ENCODE peak calls at places on chromosomes 13 and 19, in four cellular contexts. N is CD4-positive, alpha-beta T cell; R is A549; G is AG09319. J is an unnamed sample.
A peak's percentile ranks its signal among the peaks of the same experiment; 100 is the strongest.

GRCh38 chr19:42239544-42240220 is 2.7 kb downstream of the GSK3A start:
- DNase-seq in R (no peak), G (no peak), N (no peak), J (no peak)

GRCh38 chr13:109715902-109716301 is 70.5 kb downstream of the IRS2 start:
- DNase-seq in R (no peak), G (no peak), N (no peak), J (no peak)

GRCh38 chr19:54464044-54464623 is 556 bp upstream of the LENG9 start:
- DNase-seq in N (peak; percentile 88), R (peak; percentile 81), G (no peak), J (peak; percentile 66)

GRCh38 chr13:35771898-35772297 is 295.4 kb upstream of the MAB21L1 start:
- DNase-seq in R (no peak), N (no peak), G (peak; percentile 37), J (no peak)

GRCh38 chr19:40663712-40664692 is 26.4 kb downstream of the NUMBL start:
- DNase-seq in N (no peak), R (peak; percentile 66), G (no peak), J (no peak)

GRCh38 chr13:40786568-40786996 is 2.8 kb upstream of the SLC25A15 start:
- DNase-seq in R (no peak), G (no peak), N (no peak), J (no peak)

GRCh38 chr13:110860986-110861385 is 53.9 kb downstream of the ANKRD10 start:
- DNase-seq in R (no peak), G (no peak), N (no peak), J (no peak)

GRCh38 chr13:30708541-30708940 is 26.8 kb upstream of the ALOX5AP start:
- DNase-seq in R (no peak), G (peak; percentile 5), N (no peak), J (no peak)

GRCh38 chr19:42919757-42920079 is 2.0 kb upstream of the PSG6 start:
- DNase-seq in N (no peak), G (no peak), R (no peak), J (no peak)

GRCh38 chr19:12647490-12648071 is 19.0 kb downstream of the MAN2B1 start:
- DNase-seq in G (no peak), R (no peak), N (peak; percentile 23), J (peak; percentile 41)

GRCh38 chr19:45667620-45668341 is at the start of gene GIPR:
- DNase-seq in R (peak; percentile 88), G (no peak), N (peak; percentile 37), J (peak; percentile 8)

GRCh38 chr13:49240017-49240416 is 7.7 kb upstream of the CDADC1 start:
- DNase-seq in N (no peak), R (no peak), G (no peak), J (no peak)

GRCh38 chr19:11626252-11626651 is 29.0 kb downstream of the ZNF627 start:
- DNase-seq in R (no peak), G (no peak), N (no peak), J (peak; percentile 3)

GRCh38 chr13:110233181-110233641 is 73.7 kb downstream of the COL4A1 start:
- DNase-seq in R (no peak), N (no peak), G (peak; percentile 56), J (no peak)

GRCh38 chr19:28437390-28438346 is 775.3 kb downstream of the UQCRFS1 start:
- DNase-seq in G (no peak), N (no peak), R (no peak), J (no peak)

GRCh38 chr19:18322759-18323460 is at the start of gene LSM4:
- DNase-seq in G (peak; percentile 85), N (peak; percentile 99), R (peak; percentile 94), J (peak; percentile 96)

GRCh38 chr19:16449330-16449961 is 22.3 kb downstream of the EPS15L1 start:
- DNase-seq in N (no peak), R (no peak), G (no peak), J (no peak)

GRCh38 chr13:28349901-28350654 is 144.8 kb downstream of the FLT1 start:
- DNase-seq in N (no peak), R (no peak), G (no peak), J (no peak)

GRCh38 chr19:49767380-49767779 is 579 bp downstream of the AP2A1 start:
- DNase-seq in G (no peak), R (no peak), N (no peak), J (no peak)

GRCh38 chr13:98390086-98390697 is 186.7 kb downstream of the STK24 start:
- DNase-seq in R (no peak), N (no peak), G (no peak), J (no peak)

GRCh38 chr13:30880756-30881155 is 25.3 kb upstream of the MEDAG start:
- DNase-seq in G (peak; percentile 71), R (peak; percentile 12), N (no peak), J (no peak)

GRCh38 chr13:102203718-102204117 is 198.1 kb downstream of the FGF14 start:
- DNase-seq in G (no peak), R (no peak), N (no peak), J (no peak)

GRCh38 chr19:48507911-48508439 is 3.7 kb downstream of the LMTK3 start:
- DNase-seq in R (no peak), N (no peak), G (no peak), J (no peak)

GRCh38 chr13:52356327-52356726 is 49.6 kb downstream of the THSD1 start:
- DNase-seq in N (no peak), R (no peak), G (no peak), J (no peak)

GRCh38 chr19:7004313-7004931 is 16.8 kb downstream of the MBD3L2B start:
- DNase-seq in R (peak; percentile 29), G (no peak), N (no peak), J (no peak)

GRCh38 chr13:43783820-43784219 is 3.0 kb downstream of the ENOX1 start:
- DNase-seq in G (no peak), N (no peak), R (peak; percentile 9), J (peak; percentile 13)

GRCh38 chr19:38666662-38667448 is 19.4 kb downstream of the ACTN4 start:
- DNase-seq in G (no peak), R (no peak), N (no peak), J (no peak)

GRCh38 chr13:30676672-30677071 is 58.7 kb upstream of the ALOX5AP start:
- DNase-seq in R (no peak), G (no peak), N (no peak), J (no peak)

GRCh38 chr19:45250832-45251451 is at the start of gene MARK4:
- DNase-seq in N (peak; percentile 41), R (peak; percentile 57), G (peak; percentile 14), J (peak; percentile 13)

GRCh38 chr13:112625698-112626097 is 37.7 kb upstream of the TUBGCP3 start:
- DNase-seq in R (no peak), G (no peak), N (no peak), J (no peak)

GRCh38 chr13:60019119-60019993 is 144.4 kb downstream of the DIAPH3 start:
- DNase-seq in N (no peak), R (no peak), G (no peak), J (no peak)

GRCh38 chr19:2624537-2625091 is 77.9 kb downstream of the GNG7 start:
- DNase-seq in R (peak; percentile 37), N (no peak), G (no peak), J (peak; percentile 12)

GRCh38 chr13:99486996-99487395 is 14.3 kb upstream of the TM9SF2 start:
- DNase-seq in R (no peak), G (no peak), N (no peak), J (no peak)

J was measured in nucleus accumbens.